ENCODE peak calls at places on chromosomes 1 and 21, in six cellular contexts. O, M, A, S, U and N are unnamed samples. For H3K4me1, the result is how much of the 10 kb centered on the place peaks cover.

GRCh38 chr1:39145651-39145970 is 58.9 kb upstream of the MACF1 start:
- DNase-seq in O (no peak), M (no peak), A (no peak), S (peak), U (no peak), N (no peak)

GRCh38 chr1:198734323-198735008 is 95.6 kb downstream of the PTPRC start:
- DNase-seq in O (no peak), M (no peak), A (no peak), S (no peak), U (no peak), N (no peak)

GRCh38 chr1:217896490-217896889 is 265.3 kb downstream of the SPATA17 start:
- DNase-seq in O (no peak), M (no peak), A (no peak), S (peak), U (no peak), N (no peak)

GRCh38 chr21:38228115-38228514 is 28.7 kb upstream of the KCNJ15 start:
- DNase-seq in O (no peak), M (peak), A (peak), S (no peak), U (peak), N (no peak)

GRCh38 chr21:15210235-15210678 is 145.5 kb upstream of the NRIP1 start:
- DNase-seq in O (no peak), M (peak), A (peak), S (peak), U (no peak), N (no peak)

GRCh38 chr1:96370752-96371151 is 350.8 kb upstream of the PTBP2 start:
- DNase-seq in O (peak), M (no peak), A (no peak), S (peak), U (no peak), N (no peak)

GRCh38 chr1:67427947-67428346 is 2.3 kb downstream of the SERBP1 start:
- DNase-seq in O (no peak), M (no peak), A (no peak), S (no peak), U (no peak), N (no peak)

GRCh38 chr1:191572479-191572878 is 585.8 kb upstream of the RGS18 start:
- DNase-seq in O (no peak), M (no peak), A (no peak), S (no peak), U (no peak), N (no peak)

GRCh38 chr21:26881504-26882228 is 36.5 kb upstream of the ADAMTS1 start:
- DNase-seq in O (peak), M (no peak), A (no peak), S (peak), U (no peak), N (peak)

GRCh38 chr1:209756608-209757445 is 974 bp downstream of the TRAF3IP3 start:
- DNase-seq in O (no peak), M (no peak), A (no peak), S (no peak), U (no peak), N (no peak)

GRCh38 chr1:79323240-79324025 is 316.9 kb upstream of the ADGRL4 start:
- DNase-seq in O (peak), M (no peak), A (peak), S (peak), U (no peak), N (no peak)

GRCh38 chr1:940121-941026 is 16.7 kb downstream of the SAMD11 start:
- DNase-seq in O (peak), M (no peak), A (peak), S (peak), U (no peak), N (no peak)

GRCh38 chr1:94926915-94927404 is at the start of gene CNN3:
- DNase-seq in O (peak), M (peak), A (peak), S (peak), U (peak), N (peak)

GRCh38 chr21:41750532-41751151 is 16.2 kb downstream of the RIPK4 start:
- DNase-seq in O (no peak), M (no peak), A (no peak), S (no peak), U (no peak), N (no peak)

GRCh38 chr1:111937147-111937725 is 52.2 kb downstream of the KCND3 start:
- DNase-seq in O (no peak), M (peak), A (no peak), S (no peak), U (no peak), N (no peak)

GRCh38 chr1:168945870-168946269 is 160.6 kb upstream of the ATP1B1 start:
- DNase-seq in O (no peak), M (no peak), A (no peak), S (no peak), U (no peak), N (no peak)

GRCh38 chr1:218521414-218522169 is 176.5 kb downstream of the TGFB2 start:
- DNase-seq in O (peak), M (peak), A (peak), S (no peak), U (peak), N (no peak)

GRCh38 chr1:72439036-72439435 is 156.7 kb upstream of the NEGR1 start:
- DNase-seq in O (peak), M (no peak), A (no peak), S (no peak), U (no peak), N (no peak)

GRCh38 chr1:115251340-115251748 is 86.7 kb downstream of the NGF start:
- DNase-seq in O (peak), M (no peak), A (no peak), S (peak), U (no peak), N (no peak)

GRCh38 chr1:183633676-183634343 is 1.8 kb downstream of the ARPC5 start:
- DNase-seq in O (peak), M (no peak), A (no peak), S (peak), U (no peak), N (no peak)

GRCh38 chr1:229709620-229710019 is 83.6 kb downstream of the URB2 start:
- DNase-seq in O (no peak), M (no peak), A (no peak), S (no peak), U (no peak), N (no peak)
- H2BK120ac ChIP-seq in O (no peak), M (no peak), A (peak), S (no peak), U (no peak), N (no peak)

GRCh38 chr1:110158261-110158660 is 8.0 kb downstream of the SLC6A17 start:
- DNase-seq in O (no peak), M (no peak), A (no peak), S (no peak), U (no peak), N (no peak)

GRCh38 chr1:110153407-110153950 is 3.2 kb downstream of the SLC6A17 start:
- DNase-seq in O (no peak), M (no peak), A (no peak), S (no peak), U (no peak), N (no peak)

GRCh38 chr1:110152133-110152785 is 2.0 kb downstream of the SLC6A17 start:
- DNase-seq in O (peak), M (no peak), A (no peak), S (peak), U (no peak), N (no peak)

GRCh38 chr1:110159160-110159559 is 8.9 kb downstream of the SLC6A17 start:
- DNase-seq in O (no peak), M (no peak), A (no peak), S (no peak), U (no peak), N (no peak)

DNA sequence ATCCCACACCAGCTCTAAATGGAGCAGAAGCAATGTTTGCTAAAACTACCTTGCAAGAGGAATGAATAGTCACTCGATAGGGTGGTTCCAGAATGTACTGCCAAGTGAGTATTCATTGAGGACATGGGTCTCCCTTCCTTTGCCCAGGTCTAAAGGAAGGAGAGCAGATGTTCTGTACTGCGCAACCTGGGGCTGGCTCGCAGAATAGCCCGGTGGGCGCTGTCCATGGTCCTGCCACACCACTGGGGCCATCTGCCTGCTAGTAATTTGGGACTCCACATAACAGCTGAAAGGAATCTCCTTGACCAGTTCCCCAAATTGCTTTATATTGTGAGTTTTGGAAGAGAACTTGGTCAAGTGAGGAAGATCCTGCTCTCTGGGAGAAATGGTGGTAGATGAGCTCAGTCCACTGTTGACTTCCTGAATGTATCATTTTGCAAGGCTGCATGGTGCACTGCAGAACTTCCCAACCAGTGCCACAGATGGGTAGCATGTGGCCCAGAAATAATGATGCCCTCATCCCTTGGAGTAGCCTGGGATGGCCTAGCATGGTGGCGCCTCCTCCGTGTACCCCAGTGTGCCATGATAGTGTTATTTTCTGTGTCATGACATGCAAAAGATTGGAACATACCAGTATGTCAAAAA is 5.7 kb downstream of the SLC6A17 start:
- DNase-seq in O (peak), M (peak), A (peak), S (peak), U (peak), N (peak)
- H3K14ac ChIP-seq in O (no peak), M (no peak), A (no peak), S (no peak), U (no peak), N (no peak)

GRCh38 chr1:204713541-204713940 is 28.0 kb upstream of the LRRN2 start:
- DNase-seq in O (no peak), M (no peak), A (no peak), S (peak), U (no peak), N (no peak)
- H3K4me1 ChIP-seq in O (under half), M (under half), A (under half), S (under half), U (under half), N (under half)

GRCh38 chr1:15684468-15685283 is 556 bp downstream of the PLEKHM2 start:
- DNase-seq in O (no peak), M (peak), A (no peak), S (peak), U (peak), N (peak)

GRCh38 chr1:15684042-15684461 is at the start of gene PLEKHM2:
- DNase-seq in O (peak), M (no peak), A (no peak), S (peak), U (no peak), N (peak)

GRCh38 chr1:15682886-15683410 is 1.2 kb upstream of the PLEKHM2 start:
- DNase-seq in O (no peak), M (no peak), A (no peak), S (no peak), U (no peak), N (no peak)

GRCh38 chr1:15681346-15682290 is 2.5 kb upstream of the PLEKHM2 start:
- DNase-seq in O (no peak), M (no peak), A (peak), S (no peak), U (no peak), N (no peak)

GRCh38 chr1:15683411-15684039 is 595 bp upstream of the PLEKHM2 start:
- DNase-seq in O (no peak), M (no peak), A (no peak), S (no peak), U (no peak), N (no peak)
- H2BK120ac ChIP-seq in O (peak), M (no peak), A (peak), S (peak), U (no peak), N (peak)

DNA sequence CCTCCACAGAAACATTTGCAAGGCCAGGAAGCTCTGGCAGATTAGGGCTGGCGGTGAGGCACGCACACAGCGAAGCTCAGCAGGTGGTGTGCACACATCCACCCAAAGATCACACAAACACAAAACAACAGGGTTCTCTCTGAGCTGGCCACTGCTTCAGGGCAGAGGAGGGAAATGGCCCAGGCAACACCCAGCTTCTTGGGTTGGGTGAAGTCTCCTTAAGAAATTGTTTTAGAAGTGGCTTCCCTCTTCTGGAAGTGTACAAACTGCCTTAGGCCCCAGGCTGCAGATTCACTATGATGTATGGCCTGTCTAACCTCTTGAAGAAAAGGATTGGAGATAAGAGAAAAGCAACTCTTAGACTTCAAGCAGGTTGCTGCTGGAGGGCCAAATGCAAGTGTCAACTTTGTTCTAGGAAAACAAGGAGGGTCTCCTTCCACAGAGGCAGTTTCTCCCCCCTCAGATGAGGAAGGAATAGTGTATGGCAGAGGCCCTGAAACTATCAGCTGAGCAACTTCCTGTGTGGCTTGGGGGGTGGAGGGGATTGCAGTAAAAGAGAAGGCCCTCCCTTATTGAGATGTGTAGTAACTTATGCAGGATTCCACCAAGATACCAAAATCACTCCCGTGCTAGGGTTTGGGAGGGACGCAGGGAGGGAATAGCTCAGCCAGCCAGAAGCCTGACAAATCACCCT is 2.1 kb downstream of the RCSD1 start:
- DNase-seq in O (no peak), M (no peak), A (no peak), S (no peak), U (no peak), N (no peak)
- H3K14ac ChIP-seq in O (no peak), M (no peak), A (no peak), S (no peak), U (no peak), N (no peak)

GRCh38 chr1:15184445-15185103 is 31.0 kb downstream of the TMEM51 start:
- DNase-seq in O (no peak), M (no peak), A (no peak), S (no peak), U (no peak), N (no peak)
- H3K4me1 ChIP-seq in O (under half), M (under half), A (under half), S (under half), U (under half), N (under half)

DNA sequence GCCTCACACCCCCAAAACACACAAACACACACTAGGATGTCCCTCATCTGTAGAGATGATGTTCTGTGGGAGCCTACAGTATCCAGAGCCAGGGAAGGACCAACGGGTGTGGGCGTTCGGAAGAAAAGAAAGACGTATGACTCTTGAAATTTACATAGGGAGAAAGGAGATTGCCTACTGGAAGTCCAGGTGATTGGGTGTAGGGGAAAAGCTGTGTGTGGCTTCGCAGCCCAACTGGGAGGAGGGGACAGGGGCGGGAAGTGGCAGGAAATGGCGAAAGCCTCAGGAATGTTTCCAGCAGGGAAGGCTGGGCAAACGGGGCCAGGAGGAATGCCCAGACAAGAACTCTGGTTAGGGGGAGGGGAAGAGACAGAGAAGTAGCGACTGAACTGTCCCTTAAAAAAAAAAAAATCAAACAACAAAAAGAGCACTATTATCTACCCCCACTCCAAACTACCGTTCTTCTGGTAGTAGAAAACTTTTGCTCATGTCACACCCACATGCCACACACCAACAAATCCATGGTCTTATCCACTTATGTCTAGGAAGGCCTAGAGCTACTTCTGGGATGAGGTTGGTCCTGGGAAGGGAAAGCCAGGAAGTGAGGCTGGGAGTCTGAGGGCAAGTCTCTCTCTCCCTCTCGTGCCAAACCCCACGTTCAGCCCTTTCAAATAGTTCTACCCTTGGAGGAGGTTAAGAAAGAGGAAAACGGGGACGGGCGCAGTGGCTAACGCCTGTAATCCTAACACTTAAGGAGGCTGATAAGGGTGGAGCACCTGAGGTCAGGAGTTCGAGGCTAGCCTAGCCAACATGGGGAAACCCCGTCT is 1.8 kb upstream of the CKS1B start:
- DNase-seq in O (peak), M (peak), A (peak), S (peak), U (peak), N (peak)
- H2BK120ac ChIP-seq in O (peak), M (peak), A (peak), S (peak), U (peak), N (no peak)

GRCh38 chr1:220318673-220319072 is 46.4 kb upstream of the RAB3GAP2 start:
- DNase-seq in O (no peak), M (no peak), A (no peak), S (no peak), U (no peak), N (no peak)

GRCh38 chr1:220315070-220315839 is 43.0 kb upstream of the RAB3GAP2 start:
- DNase-seq in O (no peak), M (no peak), A (no peak), S (no peak), U (no peak), N (no peak)

GRCh38 chr1:220316291-220316690 is 44.0 kb upstream of the RAB3GAP2 start:
- DNase-seq in O (no peak), M (no peak), A (no peak), S (no peak), U (no peak), N (no peak)

GRCh38 chr1:220317161-220317560 is 44.9 kb upstream of the RAB3GAP2 start:
- DNase-seq in O (no peak), M (no peak), A (no peak), S (no peak), U (no peak), N (no peak)

DNA sequence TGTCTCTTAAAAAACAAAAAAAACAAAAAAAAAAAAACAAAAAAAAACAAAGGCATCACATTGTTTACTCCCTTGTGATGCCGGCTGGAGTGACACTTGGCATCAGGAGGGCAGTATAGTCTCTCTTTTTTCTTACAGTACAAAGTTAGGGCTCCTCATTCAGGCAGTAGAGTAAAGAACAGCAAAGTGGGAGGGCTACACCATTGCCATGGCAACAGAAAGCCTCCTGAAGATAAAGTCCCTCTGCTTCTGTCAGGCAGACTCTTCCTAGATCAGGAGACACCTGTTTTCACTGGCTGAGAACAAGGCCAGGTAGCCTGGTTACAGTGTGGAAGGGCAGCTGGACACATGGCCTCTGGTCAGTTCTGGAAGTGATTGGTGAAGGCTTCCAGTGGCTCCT is 41.3 kb upstream of the RAB3GAP2 start:
- DNase-seq in O (no peak), M (no peak), A (no peak), S (no peak), U (no peak), N (no peak)
- H3K14ac ChIP-seq in O (no peak), M (no peak), A (no peak), S (no peak), U (no peak), N (no peak)

GRCh38 chr1:19646771-19647319 is 2.7 kb downstream of the NBL1 start:
- DNase-seq in O (no peak), M (no peak), A (no peak), S (no peak), U (no peak), N (no peak)
- H3K4me1 ChIP-seq in O (under half), M (under half), A (under half), S (under half), U (under half), N (under half)